ENCODE peak calls at places on chromosomes 11 and 22, in seven cellular contexts. One of them, this sample, is unnamed.

GRCh38 chr11:106789406-106789805 is 228.9 kb downstream of the GUCY1A2 start:
- DNase-seq in IMR-90: no peak
- DNase-seq in tibial nerve: no peak
- DNase-seq in adrenal gland: no peak
- DNase-seq in body of pancreas: no peak
- DNase-seq in prostate gland: no peak
- DNase-seq in Peyer's patch: no peak
- DNase-seq in this sample: no peak

GRCh38 chr11:74490945-74491344 is 2.6 kb downstream of the LIPT2 start:
- DNase-seq in Peyer's patch: no peak
- DNase-seq in IMR-90: no peak
- DNase-seq in tibial nerve: no peak
- DNase-seq in adrenal gland: no peak
- DNase-seq in prostate gland: no peak
- DNase-seq in body of pancreas: no peak
- DNase-seq in this sample: no peak

GRCh38 chr11:69497221-69497787 is 15.8 kb downstream of the LINC01488 start:
- DNase-seq in adrenal gland: peak
- DNase-seq in tibial nerve: peak
- DNase-seq in Peyer's patch: no peak
- DNase-seq in IMR-90: peak
- DNase-seq in prostate gland: peak
- DNase-seq in body of pancreas: peak
- DNase-seq in this sample: peak

GRCh38 chr11:125084057-125084416 is 20.9 kb downstream of the SLC37A2 start:
- DNase-seq in tibial nerve: no peak
- DNase-seq in prostate gland: no peak
- DNase-seq in IMR-90: no peak
- DNase-seq in adrenal gland: no peak
- DNase-seq in body of pancreas: no peak
- DNase-seq in Peyer's patch: no peak
- DNase-seq in this sample: no peak

GRCh38 chr11:17379383-17380180 is 8.9 kb downstream of the KCNJ11 start:
- DNase-seq in IMR-90: no peak
- DNase-seq in body of pancreas: no peak
- DNase-seq in Peyer's patch: no peak
- DNase-seq in adrenal gland: no peak
- DNase-seq in tibial nerve: no peak
- DNase-seq in prostate gland: no peak
- DNase-seq in this sample: no peak

GRCh38 chr11:92804388-92804787 is 165.1 kb upstream of the MTNR1B start:
- DNase-seq in adrenal gland: no peak
- DNase-seq in prostate gland: no peak
- DNase-seq in tibial nerve: no peak
- DNase-seq in IMR-90: no peak
- DNase-seq in Peyer's patch: no peak
- DNase-seq in body of pancreas: no peak
- DNase-seq in this sample: no peak

GRCh38 chr22:17910561-17911311 is 113.6 kb downstream of the MICAL3 start:
- DNase-seq in IMR-90: peak
- DNase-seq in adrenal gland: peak
- DNase-seq in Peyer's patch: peak
- DNase-seq in body of pancreas: peak
- DNase-seq in prostate gland: peak
- DNase-seq in tibial nerve: no peak
- DNase-seq in this sample: peak

GRCh38 chr22:30074994-30075393 is 5.3 kb upstream of the HORMAD2 start:
- DNase-seq in adrenal gland: no peak
- DNase-seq in tibial nerve: no peak
- DNase-seq in prostate gland: no peak
- DNase-seq in body of pancreas: no peak
- DNase-seq in IMR-90: no peak
- DNase-seq in Peyer's patch: no peak
- DNase-seq in this sample: no peak

GRCh38 chr11:126006068-126006467 is 56.6 kb downstream of the CDON start:
- DNase-seq in Peyer's patch: no peak
- DNase-seq in prostate gland: no peak
- DNase-seq in adrenal gland: no peak
- DNase-seq in tibial nerve: no peak
- DNase-seq in IMR-90: no peak
- DNase-seq in body of pancreas: no peak
- DNase-seq in this sample: no peak

GRCh38 chr11:70660059-70660888 is 261.9 kb downstream of the CTTN start:
- DNase-seq in prostate gland: no peak
- DNase-seq in Peyer's patch: no peak
- DNase-seq in IMR-90: no peak
- DNase-seq in body of pancreas: no peak
- DNase-seq in tibial nerve: no peak
- DNase-seq in adrenal gland: no peak
- DNase-seq in this sample: no peak

GRCh38 chr11:66126808-66127555 is 56.9 kb downstream of the PACS1 start:
- DNase-seq in Peyer's patch: peak
- DNase-seq in adrenal gland: peak
- DNase-seq in body of pancreas: peak
- DNase-seq in IMR-90: peak
- DNase-seq in tibial nerve: no peak
- DNase-seq in prostate gland: peak
- DNase-seq in this sample: peak

GRCh38 chr11:43947003-43947500 is 4.6 kb downstream of the C11orf96 start:
- DNase-seq in IMR-90: peak
- DNase-seq in adrenal gland: no peak
- DNase-seq in body of pancreas: no peak
- DNase-seq in Peyer's patch: peak
- DNase-seq in tibial nerve: no peak
- DNase-seq in prostate gland: no peak
- DNase-seq in this sample: peak

GRCh38 chr11:134317103-134317502 is 14.7 kb upstream of the GLB1L2 start:
- DNase-seq in prostate gland: no peak
- DNase-seq in tibial nerve: no peak
- DNase-seq in body of pancreas: no peak
- DNase-seq in adrenal gland: no peak
- DNase-seq in Peyer's patch: no peak
- DNase-seq in IMR-90: no peak
- DNase-seq in this sample: no peak

GRCh38 chr22:23418159-23418788 is 161.8 kb downstream of the IGLL1 start:
- DNase-seq in Peyer's patch: no peak
- DNase-seq in adrenal gland: no peak
- DNase-seq in prostate gland: no peak
- DNase-seq in tibial nerve: no peak
- DNase-seq in IMR-90: no peak
- DNase-seq in body of pancreas: no peak
- DNase-seq in this sample: no peak

GRCh38 chr11:119894916-119895315 is 165.9 kb upstream of the NECTIN1 start:
- DNase-seq in adrenal gland: no peak
- DNase-seq in prostate gland: no peak
- DNase-seq in body of pancreas: no peak
- DNase-seq in tibial nerve: no peak
- DNase-seq in IMR-90: no peak
- DNase-seq in Peyer's patch: no peak
- DNase-seq in this sample: no peak

GRCh38 chr11:15660496-15660895 is 545.8 kb downstream of the INSC start:
- DNase-seq in adrenal gland: no peak
- DNase-seq in Peyer's patch: no peak
- DNase-seq in IMR-90: no peak
- DNase-seq in body of pancreas: no peak
- DNase-seq in prostate gland: no peak
- DNase-seq in tibial nerve: no peak
- DNase-seq in this sample: no peak

GRCh38 chr11:66100272-66101037 is 30.4 kb downstream of the PACS1 start:
- DNase-seq in prostate gland: peak
- DNase-seq in IMR-90: no peak
- DNase-seq in body of pancreas: peak
- DNase-seq in adrenal gland: peak
- DNase-seq in tibial nerve: peak
- DNase-seq in Peyer's patch: peak
- DNase-seq in this sample: peak

DNA sequence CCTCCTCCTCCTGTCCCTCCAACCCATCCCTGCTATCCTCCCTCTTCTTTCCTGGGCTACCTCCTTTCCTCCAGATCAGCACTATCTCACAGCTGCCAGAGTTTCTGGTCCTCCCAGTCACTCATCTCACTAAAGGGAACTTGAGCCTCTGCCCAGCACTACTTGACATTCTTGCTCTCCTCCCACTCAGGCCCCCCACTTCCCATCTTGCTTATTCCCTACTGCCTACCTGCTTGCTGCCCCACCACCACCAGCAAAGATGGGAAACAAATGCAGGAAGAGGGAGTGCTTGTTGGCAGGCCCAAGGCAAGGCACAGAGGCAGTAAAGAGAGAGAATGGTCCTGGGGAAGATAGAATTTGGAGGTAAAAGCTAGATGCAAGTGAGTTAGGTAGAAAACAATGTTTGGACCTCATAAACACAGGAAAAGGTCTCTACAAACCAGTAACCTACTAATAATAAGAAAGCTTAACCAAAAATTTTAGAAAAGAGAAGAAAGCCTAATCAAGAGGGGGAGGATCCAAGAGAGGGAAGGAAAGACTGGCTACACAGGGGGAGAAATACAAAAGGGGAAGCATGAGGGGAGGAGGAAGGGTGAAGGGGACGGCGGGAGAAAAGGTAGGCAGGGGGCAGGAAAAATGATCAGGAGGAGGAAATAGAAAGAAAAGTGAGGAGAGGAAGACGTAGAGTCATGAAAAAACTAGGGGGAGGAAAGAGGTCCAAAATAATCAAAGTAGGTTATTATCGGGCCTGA is 63.6 kb downstream of the PAK1 start:
- DNase-seq in prostate gland: no peak
- DNase-seq in tibial nerve: no peak
- DNase-seq in Peyer's patch: no peak
- DNase-seq in IMR-90: no peak
- DNase-seq in adrenal gland: no peak
- DNase-seq in body of pancreas: no peak
- DNase-seq in this sample: no peak
- H3K4me3 ChIP-seq in prostate gland: no peak
- H3K4me3 ChIP-seq in tibial nerve: no peak
- H3K4me3 ChIP-seq in Peyer's patch: no peak
- H3K4me3 ChIP-seq in IMR-90: no peak
- H3K4me3 ChIP-seq in adrenal gland: no peak
- H3K4me3 ChIP-seq in body of pancreas: no peak
- H3K4me3 ChIP-seq in this sample: no peak

DNA sequence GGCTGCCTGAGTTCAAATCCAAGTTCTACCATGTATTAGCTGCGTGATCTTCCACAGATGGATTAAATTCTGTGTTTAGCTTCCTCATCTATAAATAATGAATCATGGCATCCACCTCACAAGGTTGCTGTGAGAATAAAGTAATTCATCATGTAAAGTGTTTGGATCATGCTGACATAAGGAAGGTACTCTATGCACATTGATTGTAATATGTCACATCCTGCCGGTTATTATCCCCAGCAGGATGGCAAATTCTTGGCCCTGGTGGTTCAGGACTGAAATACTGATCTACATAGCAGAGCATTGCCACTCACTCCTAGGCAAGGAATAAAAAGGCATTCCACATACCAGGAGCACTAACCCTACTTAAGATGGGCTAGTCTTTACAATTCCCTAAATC is 40.8 kb downstream of the LGR4 start:
- DNase-seq in prostate gland: no peak
- DNase-seq in tibial nerve: no peak
- DNase-seq in body of pancreas: no peak
- DNase-seq in IMR-90: no peak
- DNase-seq in adrenal gland: no peak
- DNase-seq in Peyer's patch: no peak
- DNase-seq in this sample: no peak
- H3K27ac ChIP-seq in prostate gland: no peak
- H3K27ac ChIP-seq in tibial nerve: no peak
- H3K27ac ChIP-seq in body of pancreas: peak
- H3K27ac ChIP-seq in IMR-90: no peak
- H3K27ac ChIP-seq in adrenal gland: no peak
- H3K27ac ChIP-seq in Peyer's patch: no peak
- H3K27ac ChIP-seq in this sample: no peak

DNA sequence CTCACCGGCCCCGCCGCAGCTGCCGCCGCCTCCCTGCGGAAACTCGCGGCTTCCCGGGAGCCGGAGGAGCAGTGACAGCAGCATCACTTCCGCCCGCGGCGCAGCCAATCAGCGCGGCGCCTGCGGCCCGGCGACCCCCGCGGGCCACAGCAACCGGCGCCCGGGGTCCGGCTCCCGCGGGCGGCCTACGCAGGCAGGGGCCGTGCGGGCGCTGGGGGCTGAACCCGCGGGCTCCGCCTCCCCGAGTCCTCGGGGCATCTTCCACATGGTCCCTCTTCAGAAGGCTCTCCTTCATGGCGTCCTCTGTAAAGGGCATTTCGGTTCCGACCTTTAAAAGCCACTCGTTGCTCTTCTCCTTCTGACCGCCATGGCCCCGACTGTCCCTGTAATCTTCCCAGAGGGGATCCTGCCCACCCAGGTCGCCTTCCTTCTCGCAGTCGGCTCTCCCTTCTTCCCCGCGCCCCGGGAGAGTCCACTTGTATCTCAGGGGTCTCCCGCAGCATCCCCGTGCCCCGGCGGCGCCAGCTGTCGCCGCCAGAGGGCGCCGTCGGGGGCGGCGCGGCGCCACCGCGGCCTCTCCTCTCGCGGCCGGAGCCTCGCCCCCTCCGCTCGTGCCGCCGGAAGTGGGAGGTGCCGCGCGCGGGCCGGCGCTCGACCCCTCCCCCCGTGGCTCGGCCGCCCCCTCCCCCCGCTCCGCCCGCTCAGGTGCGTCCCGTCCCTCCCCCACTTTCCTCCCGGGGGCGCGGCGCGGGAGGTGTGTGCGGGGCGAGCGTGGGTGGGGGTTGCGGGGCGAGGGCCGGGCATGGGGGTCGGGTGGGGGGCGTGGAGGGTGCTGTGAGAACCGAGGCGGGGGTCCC is at the start of the genes PCSK7 and RNF214:
- DNase-seq in prostate gland: peak
- DNase-seq in adrenal gland: peak
- DNase-seq in IMR-90: peak
- DNase-seq in tibial nerve: peak
- DNase-seq in Peyer's patch: peak
- DNase-seq in body of pancreas: peak
- DNase-seq in this sample: peak
- TF ChIP-seq POLR2A in prostate gland: peak
- TF ChIP-seq POLR2A in adrenal gland: peak
- TF ChIP-seq POLR2A in IMR-90: peak
- TF ChIP-seq POLR2A in tibial nerve: no peak
- TF ChIP-seq POLR2A in Peyer's patch: peak
- TF ChIP-seq POLR2A in body of pancreas: peak
- TF ChIP-seq POLR2A in this sample: peak

GRCh38 chr11:63556404-63556803 is 6.8 kb downstream of the PLAAT2 start:
- DNase-seq in adrenal gland: no peak
- DNase-seq in IMR-90: no peak
- DNase-seq in Peyer's patch: no peak
- DNase-seq in prostate gland: no peak
- DNase-seq in tibial nerve: no peak
- DNase-seq in body of pancreas: no peak
- DNase-seq in this sample: no peak

GRCh38 chr11:63552921-63553320 is 10.3 kb downstream of the PLAAT2 start:
- DNase-seq in Peyer's patch: no peak
- DNase-seq in adrenal gland: no peak
- DNase-seq in IMR-90: no peak
- DNase-seq in tibial nerve: no peak
- DNase-seq in prostate gland: no peak
- DNase-seq in body of pancreas: no peak
- DNase-seq in this sample: no peak

GRCh38 chr11:63551889-63552266 is 11.3 kb downstream of the PLAAT2 start:
- DNase-seq in body of pancreas: no peak
- DNase-seq in adrenal gland: no peak
- DNase-seq in IMR-90: no peak
- DNase-seq in prostate gland: no peak
- DNase-seq in tibial nerve: no peak
- DNase-seq in Peyer's patch: no peak
- DNase-seq in this sample: no peak

GRCh38 chr11:63554901-63555218 is 8.3 kb downstream of the PLAAT2 start:
- DNase-seq in Peyer's patch: no peak
- DNase-seq in body of pancreas: no peak
- DNase-seq in IMR-90: no peak
- DNase-seq in prostate gland: no peak
- DNase-seq in adrenal gland: no peak
- DNase-seq in tibial nerve: no peak
- DNase-seq in this sample: no peak

GRCh38 chr11:63553759-63554158 is 9.4 kb downstream of the PLAAT2 start:
- DNase-seq in prostate gland: no peak
- DNase-seq in adrenal gland: no peak
- DNase-seq in Peyer's patch: peak
- DNase-seq in body of pancreas: no peak
- DNase-seq in tibial nerve: no peak
- DNase-seq in IMR-90: no peak
- DNase-seq in this sample: no peak
- H3K4me3 ChIP-seq in prostate gland: no peak
- H3K4me3 ChIP-seq in adrenal gland: no peak
- H3K4me3 ChIP-seq in Peyer's patch: peak
- H3K4me3 ChIP-seq in body of pancreas: no peak
- H3K4me3 ChIP-seq in tibial nerve: no peak
- H3K4me3 ChIP-seq in IMR-90: no peak
- H3K4me3 ChIP-seq in this sample: no peak

This sample was measured in ovary.